ENCODE peak calls at places on chromosomes 4 and X, in six cellular contexts. One of them, this sample, is unnamed. For H3K4me1, the result is how much of the 10 kb centered on the place peaks cover.

GRCh38 chr4:85180533-85180932 is 214.0 kb upstream of the WDFY3 start:
- DNase-seq in mesenchymal stem cell: peak
- DNase-seq in breast epithelium: no peak
- DNase-seq in tibial artery: no peak
- DNase-seq in PC-9: no peak
- DNase-seq in heart left ventricle: no peak
- DNase-seq in this sample: no peak

GRCh38 chr4:147860960-147861359 is 129.1 kb downstream of the ARHGAP10 start:
- DNase-seq in mesenchymal stem cell: no peak
- DNase-seq in breast epithelium: no peak
- DNase-seq in tibial artery: peak
- DNase-seq in PC-9: no peak
- DNase-seq in heart left ventricle: no peak
- DNase-seq in this sample: no peak

GRCh38 chr4:123555500-123556273 is 159.1 kb downstream of the SPRY1 start:
- DNase-seq in mesenchymal stem cell: peak
- DNase-seq in breast epithelium: peak
- DNase-seq in tibial artery: peak
- DNase-seq in PC-9: peak
- DNase-seq in heart left ventricle: peak
- DNase-seq in this sample: peak

GRCh38 chr4:68373513-68373912 is 23.6 kb upstream of the YTHDC1 start:
- DNase-seq in mesenchymal stem cell: no peak
- DNase-seq in breast epithelium: peak
- DNase-seq in tibial artery: peak
- DNase-seq in PC-9: no peak
- DNase-seq in heart left ventricle: peak
- DNase-seq in this sample: peak

GRCh38 chrX:153537526-153538295 is 20.3 kb downstream of the ATP2B3 start:
- DNase-seq in mesenchymal stem cell: no peak
- DNase-seq in breast epithelium: no peak
- DNase-seq in tibial artery: no peak
- DNase-seq in PC-9: no peak
- DNase-seq in heart left ventricle: no peak
- DNase-seq in this sample: no peak

GRCh38 chr4:125268065-125268755 is 46.5 kb upstream of the FAT4 start:
- DNase-seq in mesenchymal stem cell: peak
- DNase-seq in breast epithelium: no peak
- DNase-seq in tibial artery: no peak
- DNase-seq in PC-9: no peak
- DNase-seq in heart left ventricle: no peak
- DNase-seq in this sample: no peak

GRCh38 chrX:52923781-52924241 is 26.7 kb downstream of the FAM156B start:
- DNase-seq in mesenchymal stem cell: peak
- DNase-seq in breast epithelium: no peak
- DNase-seq in tibial artery: no peak
- DNase-seq in PC-9: peak
- DNase-seq in heart left ventricle: peak
- DNase-seq in this sample: peak

GRCh38 chr4:87073570-87074470 is 139.0 kb downstream of the AFF1 start:
- DNase-seq in mesenchymal stem cell: peak
- DNase-seq in breast epithelium: no peak
- DNase-seq in tibial artery: no peak
- DNase-seq in PC-9: no peak
- DNase-seq in heart left ventricle: peak
- DNase-seq in this sample: peak

GRCh38 chr4:108370291-108370690 is 201.6 kb upstream of the LEF1 start:
- DNase-seq in mesenchymal stem cell: no peak
- DNase-seq in breast epithelium: no peak
- DNase-seq in tibial artery: no peak
- DNase-seq in PC-9: no peak
- DNase-seq in heart left ventricle: no peak
- DNase-seq in this sample: no peak

GRCh38 chr4:107689912-107690587 is 30.0 kb downstream of the PAPSS1 start:
- DNase-seq in mesenchymal stem cell: peak
- DNase-seq in breast epithelium: no peak
- DNase-seq in tibial artery: no peak
- DNase-seq in PC-9: peak
- DNase-seq in heart left ventricle: no peak
- DNase-seq in this sample: no peak

GRCh38 chr4:128601992-128602695 is 207.4 kb upstream of the JADE1 start:
- DNase-seq in mesenchymal stem cell: peak
- DNase-seq in breast epithelium: no peak
- DNase-seq in tibial artery: peak
- DNase-seq in PC-9: no peak
- DNase-seq in heart left ventricle: no peak
- DNase-seq in this sample: no peak

GRCh38 chr4:89000844-89001360 is 56.1 kb downstream of the FAM13A start:
- DNase-seq in mesenchymal stem cell: peak
- DNase-seq in breast epithelium: no peak
- DNase-seq in tibial artery: no peak
- DNase-seq in PC-9: no peak
- DNase-seq in heart left ventricle: no peak
- DNase-seq in this sample: no peak

GRCh38 chr4:186707996-186708395 is 15.7 kb downstream of the FAT1 start:
- DNase-seq in mesenchymal stem cell: no peak
- DNase-seq in breast epithelium: no peak
- DNase-seq in tibial artery: no peak
- DNase-seq in PC-9: no peak
- DNase-seq in heart left ventricle: no peak
- DNase-seq in this sample: no peak

GRCh38 chr4:79331126-79331876 is 5.4 kb upstream of the NAA11 start:
- DNase-seq in mesenchymal stem cell: peak
- DNase-seq in breast epithelium: no peak
- DNase-seq in tibial artery: no peak
- DNase-seq in PC-9: no peak
- DNase-seq in heart left ventricle: no peak
- DNase-seq in this sample: no peak

GRCh38 chr4:3010998-3011397 is 47.6 kb downstream of the GRK4 start:
- DNase-seq in mesenchymal stem cell: peak
- DNase-seq in breast epithelium: no peak
- DNase-seq in tibial artery: peak
- DNase-seq in PC-9: peak
- DNase-seq in heart left ventricle: no peak
- DNase-seq in this sample: no peak

GRCh38 chrX:76454456-76454927 is 27.0 kb downstream of the MAGEE1 start:
- DNase-seq in mesenchymal stem cell: peak
- DNase-seq in breast epithelium: no peak
- DNase-seq in tibial artery: no peak
- DNase-seq in PC-9: no peak
- DNase-seq in heart left ventricle: no peak
- DNase-seq in this sample: no peak

GRCh38 chr4:783133-783541 is 42.8 kb downstream of the CPLX1 start:
- DNase-seq in mesenchymal stem cell: no peak
- DNase-seq in breast epithelium: no peak
- DNase-seq in tibial artery: no peak
- DNase-seq in PC-9: no peak
- DNase-seq in heart left ventricle: no peak
- DNase-seq in this sample: no peak

GRCh38 chr4:89024051-89024675 is 32.8 kb downstream of the FAM13A start:
- DNase-seq in mesenchymal stem cell: peak
- DNase-seq in breast epithelium: peak
- DNase-seq in tibial artery: peak
- DNase-seq in PC-9: peak
- DNase-seq in heart left ventricle: peak
- DNase-seq in this sample: no peak

GRCh38 chrX:132967049-132967448 is 8.6 kb upstream of the HS6ST2 start:
- DNase-seq in mesenchymal stem cell: no peak
- DNase-seq in breast epithelium: no peak
- DNase-seq in tibial artery: no peak
- DNase-seq in PC-9: no peak
- DNase-seq in heart left ventricle: no peak
- DNase-seq in this sample: no peak

GRCh38 chrX:115696039-115696438 is 135.1 kb downstream of the PLS3 start:
- DNase-seq in mesenchymal stem cell: no peak
- DNase-seq in breast epithelium: no peak
- DNase-seq in tibial artery: no peak
- DNase-seq in PC-9: no peak
- DNase-seq in heart left ventricle: no peak
- DNase-seq in this sample: no peak

GRCh38 chrX:57821703-57822375 is 88.4 kb downstream of the ZXDA start:
- DNase-seq in mesenchymal stem cell: no peak
- DNase-seq in breast epithelium: peak
- DNase-seq in tibial artery: no peak
- DNase-seq in PC-9: no peak
- DNase-seq in heart left ventricle: peak
- DNase-seq in this sample: no peak

GRCh38 chr4:4969298-4969697 is 50.0 kb downstream of the CYTL1 start:
- DNase-seq in mesenchymal stem cell: peak
- DNase-seq in breast epithelium: no peak
- DNase-seq in tibial artery: peak
- DNase-seq in PC-9: peak
- DNase-seq in heart left ventricle: no peak
- DNase-seq in this sample: no peak

GRCh38 chrX:13153796-13154195 is 109.4 kb upstream of the FAM9C start:
- DNase-seq in mesenchymal stem cell: no peak
- DNase-seq in breast epithelium: no peak
- DNase-seq in tibial artery: peak
- DNase-seq in PC-9: no peak
- DNase-seq in heart left ventricle: no peak
- DNase-seq in this sample: no peak

GRCh38 chr4:3255611-3256186 is 6.7 kb downstream of the MSANTD1 start:
- DNase-seq in mesenchymal stem cell: no peak
- DNase-seq in breast epithelium: no peak
- DNase-seq in tibial artery: peak
- DNase-seq in PC-9: no peak
- DNase-seq in heart left ventricle: peak
- DNase-seq in this sample: no peak

GRCh38 chr4:25271866-25272265 is 38.0 kb downstream of the PI4K2B start:
- DNase-seq in mesenchymal stem cell: no peak
- DNase-seq in breast epithelium: no peak
- DNase-seq in tibial artery: no peak
- DNase-seq in PC-9: no peak
- DNase-seq in heart left ventricle: no peak
- DNase-seq in this sample: no peak

GRCh38 chrX:110310896-110311295 is 7.0 kb downstream of the AMMECR1 start:
- DNase-seq in mesenchymal stem cell: peak
- DNase-seq in breast epithelium: no peak
- DNase-seq in tibial artery: no peak
- DNase-seq in PC-9: no peak
- DNase-seq in heart left ventricle: no peak
- DNase-seq in this sample: no peak

GRCh38 chrX:117713411-117713810 is 403.2 kb downstream of the KLHL13 start:
- DNase-seq in mesenchymal stem cell: no peak
- DNase-seq in breast epithelium: no peak
- DNase-seq in tibial artery: no peak
- DNase-seq in PC-9: no peak
- DNase-seq in heart left ventricle: no peak
- DNase-seq in this sample: no peak

GRCh38 chr4:37595875-37596402 is 90.2 kb downstream of the RELL1 start:
- DNase-seq in mesenchymal stem cell: no peak
- DNase-seq in breast epithelium: no peak
- DNase-seq in tibial artery: no peak
- DNase-seq in PC-9: no peak
- DNase-seq in heart left ventricle: no peak
- DNase-seq in this sample: no peak

GRCh38 chr4:152668338-152668964 is 11.3 kb downstream of the TMEM154 start:
- DNase-seq in mesenchymal stem cell: no peak
- DNase-seq in breast epithelium: no peak
- DNase-seq in tibial artery: no peak
- DNase-seq in PC-9: no peak
- DNase-seq in heart left ventricle: no peak
- DNase-seq in this sample: no peak

GRCh38 chr4:152667781-152668180 is 12.0 kb downstream of the TMEM154 start:
- DNase-seq in mesenchymal stem cell: no peak
- DNase-seq in breast epithelium: no peak
- DNase-seq in tibial artery: no peak
- DNase-seq in PC-9: no peak
- DNase-seq in heart left ventricle: no peak
- DNase-seq in this sample: no peak

GRCh38 chr4:152663203-152664066 is 16.4 kb downstream of the TMEM154 start:
- DNase-seq in mesenchymal stem cell: peak
- DNase-seq in breast epithelium: no peak
- DNase-seq in tibial artery: no peak
- DNase-seq in PC-9: no peak
- DNase-seq in heart left ventricle: no peak
- DNase-seq in this sample: no peak

GRCh38 chr4:152666946-152667345 is 12.9 kb downstream of the TMEM154 start:
- DNase-seq in mesenchymal stem cell: no peak
- DNase-seq in breast epithelium: no peak
- DNase-seq in tibial artery: no peak
- DNase-seq in PC-9: no peak
- DNase-seq in heart left ventricle: no peak
- DNase-seq in this sample: no peak

DNA sequence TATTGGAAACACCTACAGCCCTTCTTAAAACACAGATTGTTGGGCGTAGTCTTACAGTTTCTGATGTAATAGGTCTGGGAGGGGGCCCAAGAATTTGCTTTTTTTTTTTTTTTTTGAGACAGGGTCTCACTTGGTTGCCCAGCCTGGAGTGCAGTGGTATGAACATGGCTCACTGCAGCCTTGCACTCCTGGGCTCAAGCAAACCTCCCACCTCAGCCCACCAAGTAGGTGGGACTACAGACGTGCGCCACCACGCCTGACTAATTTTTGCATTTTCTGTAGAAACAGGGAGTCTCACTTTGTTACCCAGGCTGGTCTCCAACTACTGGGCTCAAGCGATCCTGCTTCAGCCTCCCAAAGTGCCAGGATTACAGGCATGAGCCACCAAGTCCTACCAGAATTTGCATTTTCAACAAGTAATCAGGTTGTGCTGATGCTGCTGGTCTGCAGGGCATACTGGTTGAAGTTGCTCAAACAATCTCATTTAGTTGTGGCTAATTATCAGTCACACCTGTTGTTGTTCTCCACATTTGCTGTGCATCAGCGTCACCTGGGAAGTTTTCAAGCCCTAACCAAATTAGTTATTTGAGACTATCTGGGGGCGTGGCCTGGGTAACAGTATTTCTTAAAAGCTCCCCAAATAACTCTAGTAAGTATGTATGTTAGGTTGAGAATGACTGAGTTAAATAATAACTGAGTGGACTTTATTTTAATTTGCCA is 13.9 kb downstream of the TMEM154 start:
- DNase-seq in mesenchymal stem cell: no peak
- DNase-seq in breast epithelium: no peak
- DNase-seq in tibial artery: no peak
- DNase-seq in PC-9: no peak
- DNase-seq in heart left ventricle: no peak
- DNase-seq in this sample: no peak
- H3K4me1 ChIP-seq in mesenchymal stem cell: under half
- H3K4me1 ChIP-seq in breast epithelium: under half
- H3K4me1 ChIP-seq in tibial artery: under half
- H3K4me1 ChIP-seq in PC-9: under half
- H3K4me1 ChIP-seq in heart left ventricle: under half
- H3K4me1 ChIP-seq in this sample: under half

GRCh38 chrX:155000841-155001240 is 21.7 kb downstream of the F8 start:
- DNase-seq in mesenchymal stem cell: no peak
- DNase-seq in breast epithelium: no peak
- DNase-seq in tibial artery: no peak
- DNase-seq in PC-9: no peak
- DNase-seq in heart left ventricle: no peak
- DNase-seq in this sample: no peak
- H3K4me1 ChIP-seq in mesenchymal stem cell: under half
- H3K4me1 ChIP-seq in breast epithelium: under half
- H3K4me1 ChIP-seq in tibial artery: under half
- H3K4me1 ChIP-seq in PC-9: under half
- H3K4me1 ChIP-seq in heart left ventricle: under half
- H3K4me1 ChIP-seq in this sample: under half

GRCh38 chr4:102341201-102341600 is 4.1 kb downstream of the SLC39A8 start:
- DNase-seq in mesenchymal stem cell: no peak
- DNase-seq in breast epithelium: no peak
- DNase-seq in tibial artery: no peak
- DNase-seq in PC-9: no peak
- DNase-seq in heart left ventricle: no peak
- DNase-seq in this sample: no peak
- H3K4me1 ChIP-seq in mesenchymal stem cell: under half
- H3K4me1 ChIP-seq in breast epithelium: under half
- H3K4me1 ChIP-seq in tibial artery: under half
- H3K4me1 ChIP-seq in PC-9: under half
- H3K4me1 ChIP-seq in heart left ventricle: under half
- H3K4me1 ChIP-seq in this sample: under half

GRCh38 chr4:27602172-27602571 is 741.5 kb downstream of the STIM2 start:
- DNase-seq in mesenchymal stem cell: no peak
- DNase-seq in breast epithelium: no peak
- DNase-seq in tibial artery: no peak
- DNase-seq in PC-9: no peak
- DNase-seq in heart left ventricle: no peak
- DNase-seq in this sample: no peak
- H3K4me1 ChIP-seq in mesenchymal stem cell: under half
- H3K4me1 ChIP-seq in breast epithelium: under half
- H3K4me1 ChIP-seq in tibial artery: under half
- H3K4me1 ChIP-seq in PC-9: under half
- H3K4me1 ChIP-seq in heart left ventricle: under half
- H3K4me1 ChIP-seq in this sample: under half

This sample was measured in lower lobe of right lung.